ENCODE peak calls at places on chromosomes 2 and 18, in four cellular contexts. Y is K562, W is NT2/D1, G is HCT116. Q is an unnamed sample.

GRCh38 chr2:161166538-161167409 is 6.5 kb downstream of the TANK start:
- DNase-seq in Y (no peak), W (no peak), G (peak; percentile 60), Q (no peak)

GRCh38 chr2:143875295-143876199 is 644.4 kb downstream of the ZEB2 start:
- DNase-seq in Y (no peak), W (no peak), G (no peak), Q (no peak)

GRCh38 chr2:199019898-199020507 is 437.7 kb downstream of the SATB2 start:
- DNase-seq in Y (no peak), W (peak; percentile 30), G (peak; percentile 21), Q (no peak)

GRCh38 chr2:119416299-119416923 is 15.2 kb upstream of the TMEM37 start:
- DNase-seq in Y (no peak), W (no peak), G (no peak), Q (no peak)

GRCh38 chr18:43589611-43590151 is 312.4 kb upstream of the SYT4 start:
- DNase-seq in Y (no peak), W (no peak), G (no peak), Q (no peak)

GRCh38 chr2:50720695-50721314 is 311.1 kb downstream of the NRXN1 start:
- DNase-seq in Y (no peak), W (no peak), G (no peak), Q (no peak)

GRCh38 chr18:42426496-42427015 is 471.5 kb downstream of the PIK3C3 start:
- DNase-seq in Y (no peak), W (no peak), G (no peak), Q (no peak)

GRCh38 chr2:26246818-26247217 is 2.1 kb downstream of the HADHB start:
- DNase-seq in Y (peak; percentile 36), W (no peak), G (no peak), Q (no peak)

GRCh38 chr2:146363731-146364130 is 1481.1 kb upstream of the ACVR2A start:
- DNase-seq in Y (no peak), W (no peak), G (no peak), Q (no peak)

GRCh38 chr2:238727585-238728321 is 120.1 kb upstream of the TWIST2 start:
- DNase-seq in Y (no peak), W (no peak), G (no peak), Q (no peak)

GRCh38 chr2:194700116-194700515 is 956.9 kb upstream of the SLC39A10 start:
- DNase-seq in Y (no peak), W (no peak), G (no peak), Q (no peak)

GRCh38 chr18:29383311-29384273 is 1206.7 kb upstream of the CDH2 start:
- DNase-seq in Y (no peak), W (no peak), G (no peak), Q (no peak)

GRCh38 chr2:130837811-130838565 is 1.3 kb downstream of the ARHGEF4 start:
- DNase-seq in Y (no peak), W (no peak), G (no peak), Q (no peak)

GRCh38 chr2:96526101-96526591 is 10.4 kb upstream of the ARID5A start:
- DNase-seq in Y (no peak), W (no peak), G (no peak), Q (no peak)

GRCh38 chr18:31626409-31626808 is 34.7 kb downstream of the TTR start:
- DNase-seq in Y (no peak), W (no peak), G (no peak), Q (no peak)

GRCh38 chr18:41761329-41762028 is 193.6 kb upstream of the PIK3C3 start:
- DNase-seq in Y (no peak), W (no peak), G (no peak), Q (no peak)

GRCh38 chr2:50772607-50773006 is 259.3 kb downstream of the NRXN1 start:
- DNase-seq in Y (no peak), W (no peak), G (no peak), Q (no peak)

GRCh38 chr2:26616864-26617135 is 24.4 kb downstream of the CIB4 start:
- DNase-seq in Y (no peak), W (no peak), G (no peak), Q (no peak)

GRCh38 chr2:8710951-8711350 is 29.1 kb downstream of the ID2 start:
- DNase-seq in Y (no peak), W (no peak), G (no peak), Q (no peak)

GRCh38 chr2:206198677-206199076 is 39.0 kb downstream of the EEF1B2 start:
- DNase-seq in Y (no peak), W (no peak), G (no peak), Q (no peak)

GRCh38 chr18:3857544-3857943 is 407.6 kb downstream of the TGIF1 start:
- DNase-seq in Y (no peak), W (no peak), G (no peak), Q (no peak)

GRCh38 chr2:88658890-88659881 is 31.9 kb upstream of the EIF2AK3 start:
- DNase-seq in Y (peak; percentile 39), W (no peak), G (no peak), Q (no peak)

GRCh38 chr2:117956036-117956791 is 57.7 kb downstream of the CCDC93 start:
- DNase-seq in Y (no peak), W (no peak), G (no peak), Q (no peak)

GRCh38 chr2:139600166-139600565 is 820.0 kb upstream of the NXPH2 start:
- DNase-seq in Y (no peak), W (no peak), G (no peak), Q (no peak)

GRCh38 chr2:161165811-161166210 is 5.6 kb downstream of the TANK start:
- DNase-seq in Y (no peak), W (no peak), G (no peak), Q (no peak)

GRCh38 chr18:22034276-22034675 is 135.1 kb upstream of the GATA6 start:
- DNase-seq in Y (no peak), W (no peak), G (no peak), Q (no peak)

GRCh38 chr2:39741871-39742270 is 37.2 kb downstream of the THUMPD2 start:
- DNase-seq in Y (no peak), W (no peak), G (no peak), Q (no peak)

GRCh38 chr2:113965228-113965627 is 75.3 kb downstream of the ACTR3 start:
- DNase-seq in Y (no peak), W (no peak), G (no peak), Q (no peak)

GRCh38 chr2:113962692-113963480 is 73.0 kb downstream of the ACTR3 start:
- DNase-seq in Y (no peak), W (no peak), G (no peak), Q (no peak)

GRCh38 chr2:113965644-113966043 is 75.8 kb downstream of the ACTR3 start:
- DNase-seq in Y (peak; percentile 35), W (peak; percentile 54), G (peak; percentile 38), Q (peak; percentile 48)

GRCh38 chr2:113964436-113964835 is 74.5 kb downstream of the ACTR3 start:
- DNase-seq in Y (no peak), W (no peak), G (no peak), Q (no peak)

DNA sequence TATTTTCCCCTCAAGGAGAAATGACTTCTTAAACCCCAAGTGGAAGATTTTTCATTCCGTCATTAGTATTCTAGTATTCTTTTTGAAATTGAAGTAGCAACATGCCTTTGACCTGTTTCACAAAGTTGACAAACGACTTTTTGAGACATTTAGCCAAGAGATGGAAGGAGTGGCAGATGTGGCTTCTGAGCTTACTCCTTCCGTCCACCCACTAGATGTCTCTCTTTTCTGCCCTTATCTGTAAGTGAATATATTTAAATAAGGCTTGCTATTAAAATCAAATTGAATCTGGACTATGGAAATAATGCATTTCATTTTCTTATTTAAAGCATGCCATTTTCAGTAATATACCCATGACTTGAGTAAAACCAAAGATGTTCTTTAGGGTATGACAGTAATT is 74.1 kb downstream of the ACTR3 start:
- DNase-seq in Y (no peak), W (no peak), G (no peak), Q (no peak)
- TF ChIP-seq ZNF274 in Y (no peak), W (no peak), G (no peak), Q (no peak)

DNA sequence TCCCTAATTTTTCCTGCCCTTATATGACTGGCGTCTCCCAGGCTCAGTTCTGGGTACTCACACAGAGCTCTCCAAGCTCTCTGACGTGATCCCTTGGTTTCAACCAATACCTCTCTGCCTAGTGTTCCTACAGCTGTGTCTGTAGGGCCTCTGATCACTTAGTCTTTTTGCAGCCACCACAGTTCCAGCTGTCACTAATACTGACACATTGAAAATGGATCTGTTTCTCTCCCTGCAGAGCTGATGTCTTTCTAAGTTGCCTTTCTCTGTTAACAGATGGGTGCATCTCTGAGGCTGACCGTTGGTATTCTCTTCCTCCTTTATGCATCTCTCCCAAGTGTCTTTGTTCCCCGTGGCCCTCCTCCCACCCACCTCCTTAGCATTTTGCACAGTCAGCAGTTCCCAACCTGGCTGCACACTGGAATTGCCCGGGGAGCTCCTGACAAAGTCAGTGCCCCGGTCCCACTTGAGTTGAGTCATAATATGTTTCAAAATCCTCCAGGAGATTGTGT is 62.5 kb downstream of the CERS6 start:
- DNase-seq in Y (no peak), W (peak; percentile 18), G (no peak), Q (peak; percentile 13)
- TF ChIP-seq ZNF274 in Y (no peak), W (no peak), G (no peak), Q (no peak)

GRCh38 chr18:46411191-46411590 is 245.8 kb downstream of the LOXHD1 start:
- DNase-seq in Y (no peak), W (no peak), G (no peak), Q (no peak)

GRCh38 chr18:46407471-46408166 is 249.4 kb downstream of the LOXHD1 start:
- DNase-seq in Y (no peak), W (no peak), G (no peak), Q (no peak)

GRCh38 chr18:46405832-46406538 is 251.0 kb downstream of the LOXHD1 start:
- DNase-seq in Y (no peak), W (no peak), G (no peak), Q (no peak)

GRCh38 chr18:46406539-46406932 is 250.5 kb downstream of the LOXHD1 start:
- DNase-seq in Y (no peak), W (no peak), G (no peak), Q (no peak)

GRCh38 chr18:46408334-46408987 is 248.6 kb downstream of the LOXHD1 start:
- DNase-seq in Y (peak; percentile 39), W (no peak), G (no peak), Q (no peak)
- TF ChIP-seq ZNF274 in Y (no peak), W (no peak), G (no peak), Q (no peak)

DNA sequence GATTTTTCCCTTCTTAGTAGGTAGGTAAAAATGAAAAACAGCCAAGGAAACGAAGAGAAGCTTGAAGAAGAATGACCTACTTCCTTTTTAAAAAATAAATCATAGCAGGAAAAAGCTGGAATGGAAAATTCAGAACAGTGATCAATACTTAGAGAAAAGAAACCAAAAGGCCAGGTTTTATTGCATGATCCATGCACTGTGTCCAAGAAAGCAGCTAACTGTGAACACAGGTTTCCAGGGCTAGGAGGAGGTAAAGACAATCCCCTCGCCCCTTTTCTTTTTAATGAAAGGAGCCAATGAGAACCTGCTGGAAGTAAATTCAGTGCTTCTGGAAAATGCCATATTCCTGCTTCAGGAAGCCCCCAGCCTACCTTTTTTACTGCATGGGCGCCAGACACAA is 47.2 kb downstream of the BOD1L2 start:
- DNase-seq in Y (no peak), W (no peak), G (no peak), Q (no peak)
- TF ChIP-seq ZNF274 in Y (no peak), W (no peak), G (no peak), Q (no peak)

Q was measured in H1.